ENCODE peak calls at places on chromosomes 16 and 17, in five cellular contexts. X is GM23248, F is C1 segment of cervical spinal cord, W is brain microvascular endothelial cell, V is hypothalamus. J is an unnamed sample.

GRCh38 chr17:81037026-81037782 is 2.3 kb downstream of the BAIAP2 start:
- DNase-seq in W (no peak), F (no peak), X (no peak), V (no peak), J (no peak)

GRCh38 chr17:49093131-49093530 is 39.4 kb upstream of the B4GALNT2 start:
- DNase-seq in V (no peak), X (no peak), F (no peak), W (no peak), J (no peak)

GRCh38 chr17:1108810-1109605 is 70.8 kb downstream of the ABR start:
- DNase-seq in V (no peak), W (no peak), F (peak), X (peak), J (no peak)

GRCh38 chr17:17682293-17682736 is 1.1 kb downstream of the RAI1 start:
- DNase-seq in F (peak), X (peak), V (peak), W (no peak), J (no peak)

GRCh38 chr17:80678621-80679020 is 134.0 kb downstream of the RPTOR start:
- DNase-seq in X (peak), V (no peak), F (no peak), W (peak), J (no peak)

GRCh38 chr17:77681820-77682219 is 276.7 kb upstream of the TNRC6C start:
- DNase-seq in X (peak), F (no peak), V (peak), W (no peak), J (no peak)

GRCh38 chr16:58284021-58284420 is 10.8 kb downstream of the PRSS54 start:
- DNase-seq in V (no peak), X (no peak), F (no peak), W (no peak), J (no peak)

GRCh38 chr16:29757950-29758466 is 12.2 kb upstream of the C16orf54 start:
- DNase-seq in V (no peak), X (peak), F (no peak), W (peak), J (no peak)

GRCh38 chr17:42276609-42277341 is 584 bp upstream of the STAT5B start:
- DNase-seq in W (peak), X (peak), V (no peak), F (peak), J (no peak)

GRCh38 chr17:61927211-61928100 is at the start of gene INTS2:
- DNase-seq in V (peak), F (peak), W (peak), X (peak), J (peak)

GRCh38 chr17:39923836-39924690 is 3.3 kb downstream of the ORMDL3 start:
- DNase-seq in X (peak), F (no peak), V (no peak), W (peak), J (peak)

GRCh38 chr16:85074225-85074914 is 37.9 kb downstream of the CIBAR2 start:
- DNase-seq in X (no peak), W (no peak), F (no peak), V (no peak), J (no peak)

GRCh38 chr16:87129771-87130170 is 187.4 kb downstream of the C16orf95 start:
- DNase-seq in W (peak), V (no peak), F (no peak), X (peak), J (no peak)

GRCh38 chr16:1631931-1632637 is 19.9 kb downstream of the CRAMP1 start:
- DNase-seq in W (no peak), V (no peak), X (no peak), F (no peak), J (no peak)